ENCODE peak calls at places on chromosomes 3 and 15, in ten cellular contexts. W, S, J, R, L, H, V, Q, E and U are unnamed samples. For H3K36me3, the result is how much of the 10 kb centered on the place peaks cover.

GRCh38 chr3:62259924-62260323 is 113.4 kb downstream of the FEZF2 start:
- DNase-seq in H (no peak), Q (no peak), J (no peak), E (no peak), L (no peak), S (no peak), W (no peak), V (no peak), R (no peak), U (no peak)

GRCh38 chr3:118900737-118901525 is 133.7 kb downstream of the IGSF11 start:
- DNase-seq in H (no peak), V (no peak), S (no peak), E (no peak), Q (no peak), R (no peak), W (no peak), J (no peak), L (no peak), U (no peak)

GRCh38 chr3:44954289-44954688 is 21.7 kb downstream of the ZDHHC3 start:
- DNase-seq in R (no peak), E (no peak), H (no peak), Q (no peak), S (no peak), V (no peak), W (no peak), L (no peak), J (no peak), U (no peak)

GRCh38 chr3:42032693-42033349 is 58.3 kb upstream of the TRAK1 start:
- DNase-seq in L (no peak), H (peak), E (peak), J (peak), Q (peak), W (peak), R (peak), S (peak), V (no peak), U (no peak)

GRCh38 chr15:87633471-87633870 is 623.1 kb downstream of the NTRK3 start:
- DNase-seq in V (no peak), S (no peak), W (no peak), L (no peak), H (no peak), R (no peak), Q (no peak), E (no peak), J (no peak), U (no peak)

GRCh38 chr3:55243686-55244085 is 243.4 kb downstream of the WNT5A start:
- DNase-seq in S (no peak), Q (no peak), E (no peak), H (no peak), L (no peak), R (no peak), V (no peak), W (no peak), J (no peak), U (no peak)

GRCh38 chr3:197031315-197032285 is 2.0 kb upstream of the MELTF start:
- DNase-seq in J (no peak), L (peak), V (peak), W (peak), E (peak), H (no peak), R (peak), Q (peak), S (peak), U (no peak)

GRCh38 chr3:27591811-27592210 is 107.6 kb upstream of the SLC4A7 start:
- DNase-seq in S (no peak), R (no peak), Q (peak), V (no peak), E (no peak), L (no peak), J (no peak), H (no peak), W (no peak), U (no peak)

GRCh38 chr3:127365383-127365782 is 77.5 kb upstream of the PRR20G start:
- DNase-seq in H (peak), S (no peak), J (no peak), R (no peak), V (no peak), E (no peak), Q (no peak), L (no peak), W (no peak), U (no peak)

GRCh38 chr15:62739082-62739481 is 303.5 kb upstream of the TPM1 start:
- DNase-seq in E (no peak), H (no peak), Q (no peak), V (no peak), L (no peak), R (no peak), J (no peak), W (no peak), S (no peak), U (no peak)

GRCh38 chr3:134754768-134755559 is 40.1 kb upstream of the EPHB1 start:
- DNase-seq in W (no peak), H (no peak), Q (peak), E (peak), L (no peak), J (no peak), V (peak), R (no peak), S (peak), U (peak)

GRCh38 chr3:10496121-10496863 is 9.1 kb downstream of the ATP2B2 start:
- DNase-seq in S (peak), Q (no peak), J (no peak), E (no peak), H (no peak), L (no peak), W (no peak), V (no peak), R (no peak), U (no peak)

GRCh38 chr3:39100500-39100886 is 6.9 kb downstream of the GORASP1 start:
- DNase-seq in H (no peak), E (no peak), L (no peak), J (no peak), S (no peak), W (no peak), Q (no peak), V (no peak), R (no peak), U (no peak)
- H3K36me3 ChIP-seq in H (half or more), E (under half), L (half or more), J (half or more), S (half or more), W (under half), Q (under half), V (under half), R (under half), U (under half)

GRCh38 chr3:52481819-52482521 is 13.2 kb upstream of the STAB1 start:
- DNase-seq in E (peak), H (peak), L (no peak), J (peak), W (no peak), V (no peak), S (peak), Q (peak), R (no peak), U (no peak)
- H3K36me3 ChIP-seq in E (under half), H (half or more), L (half or more), J (half or more), W (under half), V (under half), S (half or more), Q (half or more), R (half or more), U (half or more)

DNA sequence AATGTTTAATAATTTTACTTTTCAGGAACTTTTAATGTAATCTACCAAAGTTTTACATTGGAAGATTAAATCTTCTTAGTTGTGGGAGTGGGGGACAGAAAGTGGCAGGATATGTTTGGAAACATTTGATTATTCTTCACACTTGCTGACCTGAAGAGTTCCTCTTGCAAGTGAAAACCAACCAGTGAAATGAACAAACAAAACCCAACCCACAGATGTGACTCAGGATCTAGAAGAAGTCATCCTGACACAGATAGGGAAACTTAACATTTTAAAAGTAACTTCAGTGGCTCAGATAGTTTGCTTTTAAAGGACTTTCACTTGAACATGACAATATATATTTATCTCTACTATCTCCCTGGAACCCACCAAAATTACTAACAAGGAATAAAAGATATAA is 55.4 kb downstream of the ASTE1 start:
- DNase-seq in E (no peak), H (no peak), R (no peak), W (no peak), J (no peak), Q (no peak), V (no peak), L (no peak), S (no peak), U (no peak)
- H3K36me3 ChIP-seq in E (under half), H (half or more), R (under half), W (under half), J (half or more), Q (under half), V (under half), L (half or more), S (half or more), U (under half)

DNA sequence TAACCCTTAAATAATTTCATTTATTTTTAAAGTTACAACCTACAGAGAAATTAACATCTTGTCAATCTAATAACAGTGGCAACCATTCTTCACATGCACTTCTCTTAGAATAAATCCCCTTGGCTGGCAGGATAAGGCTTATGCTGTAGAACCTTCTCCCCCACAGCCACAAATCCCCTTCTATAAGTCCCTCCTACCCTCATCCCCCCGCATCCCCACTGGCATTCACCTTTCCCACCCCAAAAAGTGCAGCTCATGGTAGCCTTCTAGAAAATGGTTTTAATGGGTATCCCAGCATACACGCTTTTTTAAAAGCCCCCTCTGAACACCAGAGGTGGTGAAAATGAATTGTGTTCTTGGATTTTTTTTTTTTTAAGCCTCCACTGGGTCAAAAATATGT is 49.2 kb downstream of the CAPN7 start:
- DNase-seq in E (no peak), H (no peak), W (no peak), Q (no peak), R (no peak), J (no peak), V (no peak), L (no peak), S (no peak), U (no peak)
- H3K36me3 ChIP-seq in E (under half), H (half or more), W (under half), Q (under half), R (half or more), J (half or more), V (under half), L (half or more), S (half or more), U (under half)

GRCh38 chr3:189084620-189085019 is 87.2 kb upstream of the TPRG1 start:
- DNase-seq in S (no peak), J (no peak), V (no peak), W (no peak), R (no peak), Q (peak), H (no peak), L (no peak), E (no peak), U (no peak)
- H3K36me3 ChIP-seq in S (under half), J (under half), V (under half), W (under half), R (under half), Q (under half), H (under half), L (under half), E (under half), U (under half)